ENCODE peak calls at places on chromosomes 7 and 10, in six cellular contexts. One of them, this sample, is unnamed.

GRCh38 chr10:110373059-110373458 is 68.3 kb upstream of the SMNDC1 start:
- DNase-seq in right lobe of liver: no peak
- DNase-seq in K562: no peak
- DNase-seq in HCT116: no peak
- DNase-seq in stomach: no peak
- DNase-seq in heart left ventricle: no peak
- DNase-seq in this sample: no peak

GRCh38 chr7:135100856-135101255 is 47.0 kb upstream of the TMEM140 start:
- DNase-seq in HCT116: no peak
- DNase-seq in K562: no peak
- DNase-seq in stomach: no peak
- DNase-seq in heart left ventricle: no peak
- DNase-seq in right lobe of liver: no peak
- DNase-seq in this sample: no peak

GRCh38 chr7:59079-59825 is 133.1 kb upstream of the FAM20C start:
- DNase-seq in HCT116: no peak
- DNase-seq in heart left ventricle: no peak
- DNase-seq in K562: no peak
- DNase-seq in right lobe of liver: peak; percentile 29
- DNase-seq in stomach: no peak
- DNase-seq in this sample: no peak

GRCh38 chr7:136911362-136911761 is 42.9 kb downstream of the CHRM2 start:
- DNase-seq in stomach: no peak
- DNase-seq in HCT116: no peak
- DNase-seq in K562: peak; percentile 5
- DNase-seq in heart left ventricle: no peak
- DNase-seq in right lobe of liver: no peak
- DNase-seq in this sample: no peak

GRCh38 chr10:24465899-24466615 is 257.1 kb downstream of the KIAA1217 start:
- DNase-seq in stomach: peak; percentile 70
- DNase-seq in right lobe of liver: no peak
- DNase-seq in HCT116: peak; percentile 77
- DNase-seq in K562: peak; percentile 8
- DNase-seq in heart left ventricle: no peak
- DNase-seq in this sample: no peak

GRCh38 chr7:151128716-151129115 is 38.8 kb downstream of the GBX1 start:
- DNase-seq in stomach: no peak
- DNase-seq in HCT116: no peak
- DNase-seq in K562: no peak
- DNase-seq in right lobe of liver: no peak
- DNase-seq in heart left ventricle: peak; percentile 19
- DNase-seq in this sample: no peak

GRCh38 chr10:24618401-24618800 is 105.3 kb downstream of the ARHGAP21 start:
- DNase-seq in K562: peak; percentile 7
- DNase-seq in stomach: no peak
- DNase-seq in heart left ventricle: no peak
- DNase-seq in right lobe of liver: no peak
- DNase-seq in HCT116: no peak
- DNase-seq in this sample: no peak

GRCh38 chr10:68121862-68122261 is 12.6 kb downstream of the MYPN start:
- DNase-seq in HCT116: no peak
- DNase-seq in heart left ventricle: no peak
- DNase-seq in right lobe of liver: no peak
- DNase-seq in K562: no peak
- DNase-seq in stomach: no peak
- DNase-seq in this sample: no peak

GRCh38 chr10:48444266-48444665 is 137.8 kb downstream of the MAPK8 start:
- DNase-seq in right lobe of liver: no peak
- DNase-seq in stomach: peak; percentile 25
- DNase-seq in heart left ventricle: no peak
- DNase-seq in K562: peak; percentile 67
- DNase-seq in HCT116: peak; percentile 12
- DNase-seq in this sample: no peak

GRCh38 chr10:29838529-29838928 is 203.8 kb upstream of the SVIL start:
- DNase-seq in HCT116: no peak
- DNase-seq in right lobe of liver: no peak
- DNase-seq in stomach: no peak
- DNase-seq in heart left ventricle: no peak
- DNase-seq in K562: no peak
- DNase-seq in this sample: peak; percentile 66
- H3K27ac ChIP-seq in HCT116: no peak overlapping the region
- H3K27ac ChIP-seq in right lobe of liver: no peak overlapping the region
- H3K27ac ChIP-seq in stomach: peak overlapping the region; percentile 74
- H3K27ac ChIP-seq in heart left ventricle: no peak overlapping the region
- H3K27ac ChIP-seq in K562: no peak overlapping the region
- H3K27ac ChIP-seq in this sample: peak overlapping the region; percentile 24

GRCh38 chr10:71707240-71707789 is 12.3 kb downstream of the C10orf105 start:
- DNase-seq in HCT116: no peak
- DNase-seq in stomach: no peak
- DNase-seq in heart left ventricle: no peak
- DNase-seq in right lobe of liver: no peak
- DNase-seq in K562: no peak
- DNase-seq in this sample: no peak

GRCh38 chr10:71706216-71707121 is 13.1 kb downstream of the C10orf105 start:
- DNase-seq in heart left ventricle: no peak
- DNase-seq in HCT116: no peak
- DNase-seq in K562: no peak
- DNase-seq in right lobe of liver: no peak
- DNase-seq in stomach: no peak
- DNase-seq in this sample: no peak

GRCh38 chr10:71705582-71705981 is 14.0 kb downstream of the C10orf105 start:
- DNase-seq in HCT116: no peak
- DNase-seq in right lobe of liver: no peak
- DNase-seq in K562: no peak
- DNase-seq in heart left ventricle: no peak
- DNase-seq in stomach: no peak
- DNase-seq in this sample: no peak

GRCh38 chr10:71703577-71703976 is 16.0 kb downstream of the C10orf105 start:
- DNase-seq in right lobe of liver: no peak
- DNase-seq in stomach: no peak
- DNase-seq in K562: no peak
- DNase-seq in heart left ventricle: no peak
- DNase-seq in HCT116: no peak
- DNase-seq in this sample: no peak

DNA sequence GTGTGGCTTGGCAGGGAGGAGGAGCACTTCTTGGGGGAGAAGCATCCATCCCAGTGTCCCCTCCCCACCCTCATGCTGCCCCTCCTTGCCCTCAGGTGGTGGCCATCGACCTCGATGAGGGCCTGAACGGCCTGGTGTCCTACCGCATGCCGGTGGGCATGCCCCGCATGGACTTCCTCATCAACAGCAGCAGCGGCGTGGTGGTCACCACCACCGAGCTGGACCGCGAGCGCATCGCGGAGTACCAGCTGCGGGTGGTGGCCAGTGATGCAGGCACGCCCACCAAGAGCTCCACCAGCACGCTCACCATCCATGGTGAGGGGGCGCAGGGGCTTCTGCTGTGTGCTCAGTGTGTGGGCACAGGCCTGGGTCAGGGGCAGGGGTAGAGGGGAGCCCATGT is 14.8 kb downstream of the C10orf105 start:
- DNase-seq in heart left ventricle: no peak
- DNase-seq in stomach: no peak
- DNase-seq in HCT116: no peak
- DNase-seq in K562: no peak
- DNase-seq in right lobe of liver: no peak
- DNase-seq in this sample: no peak
- H3K9me3 ChIP-seq in heart left ventricle: no peaks in the 10 kb centered on the region
- H3K9me3 ChIP-seq in stomach: no peaks in the 10 kb centered on the region
- H3K9me3 ChIP-seq in HCT116: no peaks in the 10 kb centered on the region
- H3K9me3 ChIP-seq in K562: no peaks in the 10 kb centered on the region
- H3K9me3 ChIP-seq in right lobe of liver: no peaks in the 10 kb centered on the region
- H3K9me3 ChIP-seq in this sample: no peaks in the 10 kb centered on the region

DNA sequence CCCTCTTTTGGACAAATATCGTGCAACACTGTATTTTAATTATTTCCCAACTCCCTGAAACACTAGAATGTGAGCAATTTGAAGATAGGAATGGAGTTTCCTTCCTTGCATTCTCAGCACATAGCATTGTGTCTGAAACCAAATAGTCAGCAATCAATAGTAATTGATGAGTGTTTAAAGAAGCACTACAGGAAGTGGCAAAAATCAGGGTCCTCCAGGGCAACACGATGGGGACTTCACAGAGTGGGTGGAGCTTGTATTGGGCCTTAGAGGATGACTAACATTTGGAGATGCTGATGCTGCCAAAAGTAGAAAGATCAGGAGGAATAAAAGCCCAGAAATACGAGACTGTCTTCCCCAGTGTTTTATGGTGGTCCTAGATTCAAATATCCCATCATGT is 94.9 kb downstream of the NPSR1 start:
- DNase-seq in heart left ventricle: no peak
- DNase-seq in right lobe of liver: no peak
- DNase-seq in K562: no peak
- DNase-seq in HCT116: no peak
- DNase-seq in stomach: no peak
- DNase-seq in this sample: no peak
- TF ChIP-seq POLR2A in heart left ventricle: no peak
- TF ChIP-seq POLR2A in right lobe of liver: no peak
- TF ChIP-seq POLR2A in K562: no peak
- TF ChIP-seq POLR2A in HCT116: no peak
- TF ChIP-seq POLR2A in stomach: no peak
- TF ChIP-seq POLR2A in this sample: no peak

GRCh38 chr7:74400420-74401136 is 53.1 kb upstream of the GTF2IRD1 start:
- DNase-seq in HCT116: no peak
- DNase-seq in stomach: no peak
- DNase-seq in K562: no peak
- DNase-seq in heart left ventricle: peak; percentile 64
- DNase-seq in right lobe of liver: no peak
- DNase-seq in this sample: no peak

GRCh38 chr7:74399006-74399405 is 54.7 kb upstream of the GTF2IRD1 start:
- DNase-seq in stomach: no peak
- DNase-seq in HCT116: no peak
- DNase-seq in heart left ventricle: peak; percentile 14
- DNase-seq in right lobe of liver: no peak
- DNase-seq in K562: no peak
- DNase-seq in this sample: no peak

GRCh38 chr7:74395745-74396311 is 57.9 kb upstream of the GTF2IRD1 start:
- DNase-seq in right lobe of liver: no peak
- DNase-seq in K562: no peak
- DNase-seq in HCT116: no peak
- DNase-seq in heart left ventricle: peak; percentile 5
- DNase-seq in stomach: no peak
- DNase-seq in this sample: no peak

GRCh38 chr7:74398426-74398825 is 55.3 kb upstream of the GTF2IRD1 start:
- DNase-seq in HCT116: no peak
- DNase-seq in stomach: no peak
- DNase-seq in heart left ventricle: no peak
- DNase-seq in K562: no peak
- DNase-seq in right lobe of liver: no peak
- DNase-seq in this sample: no peak

DNA sequence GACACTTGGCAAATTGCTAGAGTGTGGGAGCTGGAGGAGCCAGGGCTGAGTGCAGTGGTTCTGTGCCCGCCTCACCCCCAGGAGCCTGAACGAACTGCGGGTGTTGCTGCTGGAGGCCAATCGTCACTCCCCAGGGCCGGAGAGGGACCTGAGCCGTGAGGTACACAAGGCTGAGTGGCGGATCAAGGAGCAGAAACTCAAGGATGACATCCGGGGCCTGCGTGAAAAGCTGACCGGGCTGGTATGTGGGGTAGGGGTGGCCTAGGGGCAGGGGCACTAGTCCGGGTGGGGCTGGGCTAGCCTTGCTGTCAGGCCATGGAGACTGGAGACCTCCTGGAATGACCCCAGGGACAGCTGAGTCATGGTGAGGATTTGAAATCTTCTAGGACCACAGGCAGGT is 56.7 kb upstream of the GTF2IRD1 start:
- DNase-seq in stomach: no peak
- DNase-seq in HCT116: no peak
- DNase-seq in right lobe of liver: no peak
- DNase-seq in heart left ventricle: peak; percentile 57
- DNase-seq in K562: no peak
- DNase-seq in this sample: no peak
- H3K27ac ChIP-seq in stomach: no peak overlapping the region
- H3K27ac ChIP-seq in HCT116: no peak overlapping the region
- H3K27ac ChIP-seq in right lobe of liver: no peak overlapping the region
- H3K27ac ChIP-seq in heart left ventricle: no peak overlapping the region
- H3K27ac ChIP-seq in K562: no peak overlapping the region
- H3K27ac ChIP-seq in this sample: no peak overlapping the region

GRCh38 chr7:69184339-69184738 is 413.9 kb upstream of the AUTS2 start:
- DNase-seq in HCT116: no peak
- DNase-seq in stomach: no peak
- DNase-seq in right lobe of liver: no peak
- DNase-seq in heart left ventricle: no peak
- DNase-seq in K562: no peak
- DNase-seq in this sample: no peak

GRCh38 chr7:69185170-69185569 is 413.1 kb upstream of the AUTS2 start:
- DNase-seq in K562: no peak
- DNase-seq in heart left ventricle: no peak
- DNase-seq in stomach: no peak
- DNase-seq in HCT116: no peak
- DNase-seq in right lobe of liver: no peak
- DNase-seq in this sample: no peak

GRCh38 chr7:69180662-69181061 is 417.6 kb upstream of the AUTS2 start:
- DNase-seq in right lobe of liver: no peak
- DNase-seq in K562: no peak
- DNase-seq in stomach: no peak
- DNase-seq in HCT116: no peak
- DNase-seq in heart left ventricle: no peak
- DNase-seq in this sample: no peak

GRCh38 chr7:69186974-69187373 is 411.3 kb upstream of the AUTS2 start:
- DNase-seq in HCT116: no peak
- DNase-seq in K562: no peak
- DNase-seq in heart left ventricle: no peak
- DNase-seq in right lobe of liver: no peak
- DNase-seq in stomach: no peak
- DNase-seq in this sample: no peak

GRCh38 chr7:69182596-69183467 is 415.4 kb upstream of the AUTS2 start:
- DNase-seq in stomach: no peak
- DNase-seq in heart left ventricle: no peak
- DNase-seq in K562: no peak
- DNase-seq in right lobe of liver: no peak
- DNase-seq in HCT116: no peak
- DNase-seq in this sample: no peak
- H3K9me3 ChIP-seq in stomach: no peaks in the 10 kb centered on the region
- H3K9me3 ChIP-seq in heart left ventricle: no peaks in the 10 kb centered on the region
- H3K9me3 ChIP-seq in K562: no peaks in the 10 kb centered on the region
- H3K9me3 ChIP-seq in right lobe of liver: no peaks in the 10 kb centered on the region
- H3K9me3 ChIP-seq in HCT116: peaks cover 16% of the 10 kb centered on the region
- H3K9me3 ChIP-seq in this sample: no peaks in the 10 kb centered on the region

GRCh38 chr7:12921751-12922345 is 234.4 kb downstream of the ARL4A start:
- DNase-seq in HCT116: no peak
- DNase-seq in heart left ventricle: no peak
- DNase-seq in right lobe of liver: no peak
- DNase-seq in stomach: peak; percentile 31
- DNase-seq in K562: no peak
- DNase-seq in this sample: no peak
- TF ChIP-seq POLR2A in HCT116: no peak
- TF ChIP-seq POLR2A in heart left ventricle: no peak
- TF ChIP-seq POLR2A in right lobe of liver: no peak
- TF ChIP-seq POLR2A in stomach: no peak
- TF ChIP-seq POLR2A in K562: no peak
- TF ChIP-seq POLR2A in this sample: no peak

DNA sequence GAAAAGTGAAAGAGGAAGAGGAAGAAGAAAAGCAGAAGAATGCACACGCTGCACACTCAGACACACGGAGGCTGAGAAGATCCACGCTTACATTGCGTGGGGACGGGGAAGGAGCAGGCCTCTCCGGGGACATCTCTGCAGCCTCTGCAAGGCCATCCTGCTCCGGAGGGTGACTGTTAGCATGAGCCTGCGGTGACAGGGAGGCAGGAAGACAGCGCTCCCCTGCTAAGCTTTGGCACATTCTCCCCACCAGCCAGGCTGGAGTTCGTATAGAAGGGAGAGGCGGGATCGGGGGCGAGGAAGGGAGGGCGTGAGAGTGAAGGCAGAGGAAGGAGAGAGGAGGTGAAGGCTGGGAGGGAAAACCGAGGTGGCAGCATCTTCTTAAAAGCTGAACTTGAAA is 366.0 kb upstream of the SHH start:
- DNase-seq in HCT116: no peak
- DNase-seq in K562: no peak
- DNase-seq in stomach: no peak
- DNase-seq in heart left ventricle: no peak
- DNase-seq in right lobe of liver: no peak
- DNase-seq in this sample: no peak
- H3K27ac ChIP-seq in HCT116: no peak overlapping the region
- H3K27ac ChIP-seq in K562: no peak overlapping the region
- H3K27ac ChIP-seq in stomach: no peak overlapping the region
- H3K27ac ChIP-seq in heart left ventricle: no peak overlapping the region
- H3K27ac ChIP-seq in right lobe of liver: no peak overlapping the region
- H3K27ac ChIP-seq in this sample: no peak overlapping the region

This sample was measured in ovary.